ENCODE peak calls at places on chromosomes 3 and 15, in ten cellular contexts. One of them, this sample, is unnamed. For H3K27me3 and H3K4me1, the result is how much of the 10 kb centered on the place peaks cover.

GRCh38 chr15:52857937-52858336 is 67.8 kb upstream of the ONECUT1 start:
- DNase-seq in transverse colon: no peak
- DNase-seq in PC-3: no peak
- DNase-seq in H9: no peak
- DNase-seq in astrocyte: peak
- DNase-seq in uterus: no peak
- DNase-seq in tibial nerve: no peak
- DNase-seq in osteoblast: no peak
- DNase-seq in pancreas: no peak
- DNase-seq in endothelial cell of umbilical vein: no peak
- DNase-seq in this sample: no peak

GRCh38 chr3:174477491-174477890 is 381.6 kb upstream of the NAALADL2 start:
- DNase-seq in transverse colon: no peak
- DNase-seq in PC-3: no peak
- DNase-seq in H9: no peak
- DNase-seq in astrocyte: no peak
- DNase-seq in uterus: no peak
- DNase-seq in tibial nerve: no peak
- DNase-seq in osteoblast: no peak
- DNase-seq in pancreas: no peak
- DNase-seq in endothelial cell of umbilical vein: no peak
- DNase-seq in this sample: no peak

GRCh38 chr3:69008980-69009379 is 4.5 kb downstream of the EOGT start:
- DNase-seq in transverse colon: no peak
- DNase-seq in PC-3: no peak
- DNase-seq in H9: peak
- DNase-seq in astrocyte: no peak
- DNase-seq in uterus: no peak
- DNase-seq in tibial nerve: no peak
- DNase-seq in osteoblast: no peak
- DNase-seq in pancreas: no peak
- DNase-seq in endothelial cell of umbilical vein: peak
- DNase-seq in this sample: no peak

GRCh38 chr3:45204136-45204535 is 22.0 kb downstream of the TMEM158 start:
- DNase-seq in transverse colon: no peak
- DNase-seq in PC-3: peak
- DNase-seq in H9: no peak
- DNase-seq in astrocyte: peak
- DNase-seq in uterus: no peak
- DNase-seq in tibial nerve: no peak
- DNase-seq in osteoblast: peak
- DNase-seq in pancreas: no peak
- DNase-seq in endothelial cell of umbilical vein: no peak
- DNase-seq in this sample: no peak

GRCh38 chr3:187360523-187361060 is 7.6 kb upstream of the RTP4 start:
- DNase-seq in transverse colon: no peak
- DNase-seq in PC-3: no peak
- DNase-seq in H9: no peak
- DNase-seq in astrocyte: no peak
- DNase-seq in uterus: no peak
- DNase-seq in tibial nerve: no peak
- DNase-seq in osteoblast: no peak
- DNase-seq in pancreas: no peak
- DNase-seq in endothelial cell of umbilical vein: no peak
- DNase-seq in this sample: no peak

GRCh38 chr3:125146601-125147490 is 65.7 kb downstream of the SLC12A8 start:
- DNase-seq in transverse colon: no peak
- DNase-seq in PC-3: no peak
- DNase-seq in H9: no peak
- DNase-seq in astrocyte: no peak
- DNase-seq in uterus: no peak
- DNase-seq in tibial nerve: no peak
- DNase-seq in osteoblast: no peak
- DNase-seq in pancreas: no peak
- DNase-seq in endothelial cell of umbilical vein: no peak
- DNase-seq in this sample: no peak

GRCh38 chr3:42755681-42756578 is 17.1 kb downstream of the CCDC13 start:
- DNase-seq in transverse colon: peak
- DNase-seq in PC-3: peak
- DNase-seq in H9: peak
- DNase-seq in astrocyte: no peak
- DNase-seq in uterus: peak
- DNase-seq in tibial nerve: no peak
- DNase-seq in osteoblast: no peak
- DNase-seq in pancreas: no peak
- DNase-seq in endothelial cell of umbilical vein: peak
- DNase-seq in this sample: no peak

GRCh38 chr3:157130881-157131251 is 29.1 kb downstream of the CCNL1 start:
- DNase-seq in transverse colon: no peak
- DNase-seq in PC-3: no peak
- DNase-seq in H9: no peak
- DNase-seq in astrocyte: no peak
- DNase-seq in uterus: no peak
- DNase-seq in tibial nerve: no peak
- DNase-seq in osteoblast: no peak
- DNase-seq in pancreas: no peak
- DNase-seq in endothelial cell of umbilical vein: no peak
- DNase-seq in this sample: no peak

GRCh38 chr3:37991109-37991508 is 523 bp downstream of the VILL start:
- DNase-seq in transverse colon: no peak
- DNase-seq in PC-3: no peak
- DNase-seq in H9: no peak
- DNase-seq in astrocyte: no peak
- DNase-seq in uterus: no peak
- DNase-seq in tibial nerve: no peak
- DNase-seq in osteoblast: peak
- DNase-seq in pancreas: no peak
- DNase-seq in endothelial cell of umbilical vein: no peak
- DNase-seq in this sample: no peak

GRCh38 chr3:129739613-129740012 is 133.1 kb upstream of the PLXND1 start:
- DNase-seq in transverse colon: no peak
- DNase-seq in PC-3: no peak
- DNase-seq in H9: no peak
- DNase-seq in astrocyte: no peak
- DNase-seq in uterus: no peak
- DNase-seq in tibial nerve: no peak
- DNase-seq in osteoblast: no peak
- DNase-seq in pancreas: no peak
- DNase-seq in endothelial cell of umbilical vein: no peak
- DNase-seq in this sample: no peak

GRCh38 chr3:186281172-186281571 is 80.9 kb downstream of the DGKG start:
- DNase-seq in transverse colon: no peak
- DNase-seq in PC-3: peak
- DNase-seq in H9: no peak
- DNase-seq in astrocyte: peak
- DNase-seq in uterus: no peak
- DNase-seq in tibial nerve: no peak
- DNase-seq in osteoblast: peak
- DNase-seq in pancreas: no peak
- DNase-seq in endothelial cell of umbilical vein: peak
- DNase-seq in this sample: no peak

GRCh38 chr3:127077068-127077467 is 94.2 kb downstream of the PLXNA1 start:
- DNase-seq in transverse colon: no peak
- DNase-seq in PC-3: no peak
- DNase-seq in H9: no peak
- DNase-seq in astrocyte: no peak
- DNase-seq in uterus: no peak
- DNase-seq in tibial nerve: no peak
- DNase-seq in osteoblast: no peak
- DNase-seq in pancreas: no peak
- DNase-seq in endothelial cell of umbilical vein: no peak
- DNase-seq in this sample: no peak

GRCh38 chr3:127820871-127821853 is 1.2 kb downstream of the MGLL start:
- DNase-seq in transverse colon: peak
- DNase-seq in PC-3: peak
- DNase-seq in H9: no peak
- DNase-seq in astrocyte: no peak
- DNase-seq in uterus: no peak
- DNase-seq in tibial nerve: peak
- DNase-seq in osteoblast: no peak
- DNase-seq in pancreas: no peak
- DNase-seq in endothelial cell of umbilical vein: peak
- DNase-seq in this sample: peak

GRCh38 chr15:63288778-63289378 is 11.5 kb downstream of the APH1B start:
- DNase-seq in transverse colon: no peak
- DNase-seq in PC-3: peak
- DNase-seq in H9: no peak
- DNase-seq in astrocyte: no peak
- DNase-seq in uterus: no peak
- DNase-seq in tibial nerve: peak
- DNase-seq in osteoblast: no peak
- DNase-seq in pancreas: no peak
- DNase-seq in endothelial cell of umbilical vein: peak
- DNase-seq in this sample: no peak

GRCh38 chr3:45915518-45916231 is 27.6 kb upstream of the CXCR6 start:
- DNase-seq in transverse colon: peak
- DNase-seq in PC-3: peak
- DNase-seq in H9: no peak
- DNase-seq in astrocyte: peak
- DNase-seq in uterus: no peak
- DNase-seq in tibial nerve: no peak
- DNase-seq in osteoblast: peak
- DNase-seq in pancreas: no peak
- DNase-seq in endothelial cell of umbilical vein: no peak
- DNase-seq in this sample: no peak

GRCh38 chr15:65927545-65927944 is 58.3 kb downstream of the RAB11A start:
- DNase-seq in transverse colon: no peak
- DNase-seq in PC-3: no peak
- DNase-seq in H9: peak
- DNase-seq in astrocyte: no peak
- DNase-seq in uterus: no peak
- DNase-seq in tibial nerve: no peak
- DNase-seq in osteoblast: no peak
- DNase-seq in pancreas: no peak
- DNase-seq in endothelial cell of umbilical vein: no peak
- DNase-seq in this sample: no peak

GRCh38 chr3:169112153-169112892 is 551.2 kb downstream of the MECOM start:
- DNase-seq in transverse colon: no peak
- DNase-seq in PC-3: peak
- DNase-seq in H9: no peak
- DNase-seq in astrocyte: peak
- DNase-seq in uterus: no peak
- DNase-seq in tibial nerve: no peak
- DNase-seq in osteoblast: peak
- DNase-seq in pancreas: no peak
- DNase-seq in endothelial cell of umbilical vein: peak
- DNase-seq in this sample: no peak

GRCh38 chr3:74055064-74055463 is 430.3 kb upstream of the PDZRN3 start:
- DNase-seq in transverse colon: no peak
- DNase-seq in PC-3: no peak
- DNase-seq in H9: no peak
- DNase-seq in astrocyte: no peak
- DNase-seq in uterus: no peak
- DNase-seq in tibial nerve: no peak
- DNase-seq in osteoblast: no peak
- DNase-seq in pancreas: no peak
- DNase-seq in endothelial cell of umbilical vein: no peak
- DNase-seq in this sample: no peak

GRCh38 chr3:58237238-58237939 is at the start of gene ABHD6:
- DNase-seq in transverse colon: peak
- DNase-seq in PC-3: peak
- DNase-seq in H9: peak
- DNase-seq in astrocyte: peak
- DNase-seq in uterus: peak
- DNase-seq in tibial nerve: peak
- DNase-seq in osteoblast: peak
- DNase-seq in pancreas: peak
- DNase-seq in endothelial cell of umbilical vein: peak
- DNase-seq in this sample: peak

GRCh38 chr15:76347507-76348055 is 11.0 kb downstream of the ISL2 start:
- DNase-seq in transverse colon: no peak
- DNase-seq in PC-3: no peak
- DNase-seq in H9: no peak
- DNase-seq in astrocyte: no peak
- DNase-seq in uterus: no peak
- DNase-seq in tibial nerve: no peak
- DNase-seq in osteoblast: no peak
- DNase-seq in pancreas: no peak
- DNase-seq in endothelial cell of umbilical vein: no peak
- DNase-seq in this sample: no peak
- H3K27me3 ChIP-seq in transverse colon: half or more
- H3K27me3 ChIP-seq in PC-3: under half
- H3K27me3 ChIP-seq in H9: under half
- H3K27me3 ChIP-seq in astrocyte: half or more
- H3K27me3 ChIP-seq in uterus: half or more
- H3K27me3 ChIP-seq in tibial nerve: half or more
- H3K27me3 ChIP-seq in osteoblast: half or more
- H3K27me3 ChIP-seq in pancreas: under half
- H3K27me3 ChIP-seq in endothelial cell of umbilical vein: half or more
- H3K27me3 ChIP-seq in this sample: under half

DNA sequence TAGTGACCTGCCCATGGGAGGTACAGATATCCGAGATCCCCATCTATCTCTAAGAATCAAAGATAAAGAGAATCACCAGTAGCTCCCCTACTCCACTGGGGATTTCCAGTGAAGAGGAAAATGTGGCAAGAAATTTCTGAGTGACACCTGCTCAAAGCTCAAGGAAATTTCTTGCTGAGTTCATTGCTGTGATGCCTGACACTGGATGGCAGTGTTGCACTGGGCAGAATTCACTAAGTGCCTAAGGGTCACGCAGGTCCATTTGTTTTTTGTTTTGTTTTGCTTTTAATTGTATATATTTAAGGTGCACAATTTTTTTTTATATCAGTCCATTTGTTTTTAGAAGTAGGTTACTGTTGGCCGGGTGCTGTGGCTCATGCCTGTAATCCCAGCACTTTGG is 109.5 kb upstream of the KCNAB1 start:
- DNase-seq in transverse colon: no peak
- DNase-seq in PC-3: peak
- DNase-seq in H9: no peak
- DNase-seq in astrocyte: no peak
- DNase-seq in uterus: no peak
- DNase-seq in tibial nerve: no peak
- DNase-seq in osteoblast: peak
- DNase-seq in pancreas: no peak
- DNase-seq in endothelial cell of umbilical vein: no peak
- DNase-seq in this sample: no peak
- TF ChIP-seq CTCF in transverse colon: no peak
- TF ChIP-seq CTCF in PC-3: peak
- TF ChIP-seq CTCF in H9: peak
- TF ChIP-seq CTCF in astrocyte: no peak
- TF ChIP-seq CTCF in uterus: no peak
- TF ChIP-seq CTCF in tibial nerve: peak
- TF ChIP-seq CTCF in osteoblast: peak
- TF ChIP-seq CTCF in pancreas: no peak
- TF ChIP-seq CTCF in endothelial cell of umbilical vein: no peak
- TF ChIP-seq CTCF in this sample: no peak

GRCh38 chr15:70101459-70102113 is 3.9 kb upstream of the TLE3 start:
- DNase-seq in transverse colon: peak
- DNase-seq in PC-3: peak
- DNase-seq in H9: peak
- DNase-seq in astrocyte: peak
- DNase-seq in uterus: peak
- DNase-seq in tibial nerve: peak
- DNase-seq in osteoblast: peak
- DNase-seq in pancreas: no peak
- DNase-seq in endothelial cell of umbilical vein: peak
- DNase-seq in this sample: peak
- H3K4me1 ChIP-seq in transverse colon: under half
- H3K4me1 ChIP-seq in PC-3: under half
- H3K4me1 ChIP-seq in H9: under half
- H3K4me1 ChIP-seq in astrocyte: under half
- H3K4me1 ChIP-seq in uterus: under half
- H3K4me1 ChIP-seq in tibial nerve: under half
- H3K4me1 ChIP-seq in osteoblast: under half
- H3K4me1 ChIP-seq in pancreas: under half
- H3K4me1 ChIP-seq in endothelial cell of umbilical vein: under half
- H3K4me1 ChIP-seq in this sample: under half

GRCh38 chr3:110133971-110134370 is 796.6 kb upstream of the DPPA4 start:
- DNase-seq in transverse colon: no peak
- DNase-seq in PC-3: no peak
- DNase-seq in H9: no peak
- DNase-seq in astrocyte: no peak
- DNase-seq in uterus: no peak
- DNase-seq in tibial nerve: no peak
- DNase-seq in osteoblast: no peak
- DNase-seq in pancreas: no peak
- DNase-seq in endothelial cell of umbilical vein: no peak
- DNase-seq in this sample: no peak
- H3K27me3 ChIP-seq in transverse colon: under half
- H3K27me3 ChIP-seq in PC-3: under half
- H3K27me3 ChIP-seq in H9: under half
- H3K27me3 ChIP-seq in astrocyte: under half
- H3K27me3 ChIP-seq in uterus: under half
- H3K27me3 ChIP-seq in tibial nerve: under half
- H3K27me3 ChIP-seq in osteoblast: under half
- H3K27me3 ChIP-seq in pancreas: under half
- H3K27me3 ChIP-seq in endothelial cell of umbilical vein: under half
- H3K27me3 ChIP-seq in this sample: under half

This sample was measured in prostate gland.